ENCODE peak calls at places on chromosome 4, in seven cellular contexts. M is IMR-90, G is sigmoid colon, F is spleen, S is upper lobe of left lung, Z is body of pancreas, A is Peyer's patch. V is an unnamed sample.

GRCh38 chr4:152970102-152970820 is 34.1 kb downstream of the FHDC1 start:
- DNase-seq in A (no peak), Z (no peak), M (peak; percentile 47), F (no peak), G (no peak), S (no peak), V (no peak)

GRCh38 chr4:161629694-161630441 is 533.9 kb downstream of the FSTL5 start:
- DNase-seq in A (no peak), G (peak; percentile 61), F (no peak), M (no peak), Z (peak; percentile 20), S (no peak), V (no peak)

GRCh38 chr4:101944649-101945048 is 154.1 kb downstream of the BANK1 start:
- DNase-seq in G (no peak), F (no peak), Z (no peak), S (peak; percentile 28), M (peak; percentile 56), A (no peak), V (no peak)

GRCh38 chr4:67918428-67918827 is 34.6 kb upstream of the TMPRSS11D start:
- DNase-seq in A (no peak), F (no peak), G (no peak), Z (no peak), M (no peak), S (no peak), V (no peak)

GRCh38 chr4:155539746-155540145 is 126.9 kb upstream of the GUCY1A1 start:
- DNase-seq in S (no peak), A (no peak), Z (no peak), F (no peak), M (peak; percentile 55), G (no peak), V (no peak)

GRCh38 chr4:1830234-1830633 is 25.7 kb downstream of the LETM1 start:
- DNase-seq in G (no peak), A (no peak), F (no peak), Z (no peak), S (no peak), M (no peak), V (no peak)

GRCh38 chr4:142044271-142044670 is 407.9 kb downstream of the IL15 start:
- DNase-seq in S (no peak), Z (no peak), M (peak; percentile 63), A (no peak), G (no peak), F (no peak), V (no peak)

GRCh38 chr4:19711871-19712270 is 539.8 kb upstream of the SLIT2 start:
- DNase-seq in G (no peak), Z (no peak), A (no peak), M (peak; percentile 87), S (no peak), F (no peak), V (no peak)

GRCh38 chr4:76982638-76983579 is 33.4 kb downstream of the SEPTIN11 start:
- DNase-seq in Z (no peak), M (peak; percentile 54), F (no peak), G (no peak), A (no peak), S (no peak), V (no peak)

GRCh38 chr4:154137320-154137905 is 348.5 kb upstream of the SFRP2 start:
- DNase-seq in Z (no peak), S (no peak), M (no peak), G (no peak), F (no peak), A (no peak), V (no peak)

GRCh38 chr4:29711226-29711625 is 1008.9 kb upstream of the PCDH7 start:
- DNase-seq in G (no peak), S (no peak), A (no peak), M (peak; percentile 90), Z (no peak), F (no peak), V (no peak)

GRCh38 chr4:53586121-53586816 is 5.0 kb downstream of the LNX1 start:
- DNase-seq in F (no peak), S (no peak), M (peak; percentile 99), Z (no peak), A (no peak), G (no peak), V (no peak)

GRCh38 chr4:177907736-177908424 is 465.6 kb upstream of the AGA start:
- DNase-seq in G (no peak), S (no peak), A (no peak), Z (no peak), F (no peak), M (no peak), V (no peak)

GRCh38 chr4:180028682-180029081 is 2214.5 kb upstream of the TENM3 start:
- DNase-seq in A (peak; percentile 50), S (peak; percentile 27), M (peak; percentile 55), Z (peak; percentile 14), F (peak; percentile 76), G (no peak), V (peak; percentile 23)

GRCh38 chr4:844752-845232 is 18.9 kb upstream of the CPLX1 start:
- DNase-seq in F (peak; percentile 49), G (no peak), Z (peak; percentile 10), S (no peak), A (no peak), M (no peak), V (no peak)

GRCh38 chr4:21205821-21206531 is 505.7 kb downstream of the PACRGL start:
- DNase-seq in S (no peak), F (no peak), M (no peak), A (no peak), Z (no peak), G (no peak), V (no peak)

GRCh38 chr4:180058731-180059215 is 2184.4 kb upstream of the TENM3 start:
- DNase-seq in M (peak; percentile 44), Z (peak; percentile 23), F (peak; percentile 75), G (no peak), S (peak; percentile 20), A (peak; percentile 82), V (peak; percentile 41)

GRCh38 chr4:49516796-49517195 is 530.7 kb downstream of the CWH43 start:
- DNase-seq in G (peak; percentile 52), A (no peak), M (no peak), S (no peak), F (no peak), Z (no peak), V (no peak)

GRCh38 chr4:22410645-22411247 is 105.1 kb downstream of the ADGRA3 start:
- DNase-seq in Z (no peak), F (no peak), G (no peak), A (no peak), M (peak; percentile 33), S (no peak), V (no peak)

GRCh38 chr4:100188829-100189228 is 1.4 kb downstream of the DDIT4L start:
- DNase-seq in A (no peak), M (no peak), F (no peak), S (no peak), G (no peak), Z (no peak), V (no peak)
- TF ChIP-seq POLR2A in A (no peak), M (no peak), F (no peak), S (no peak), G (no peak), Z (no peak), V (no peak)

GRCh38 chr4:3305610-3306371 is 13.0 kb downstream of the RGS12 start:
- DNase-seq in A (peak; percentile 38), F (peak; percentile 65), M (peak; percentile 62), Z (peak; percentile 28), S (no peak), G (no peak), V (no peak)
- TF ChIP-seq POLR2A in A (no peak), F (no peak), M (no peak), Z (no peak), S (no peak), G (no peak), V (no peak)

GRCh38 chr4:95547708-95548471 is 883 bp downstream of the UNC5C start:
- DNase-seq in M (no peak), Z (peak; percentile 15), F (no peak), S (no peak), A (peak; percentile 51), G (peak; percentile 65), V (peak; percentile 13)

GRCh38 chr4:95551653-95552052 is 2.9 kb upstream of the UNC5C start:
- DNase-seq in Z (no peak), G (no peak), A (no peak), S (no peak), F (no peak), M (no peak), V (no peak)

GRCh38 chr4:95550566-95550965 is 1.8 kb upstream of the UNC5C start:
- DNase-seq in A (no peak), S (no peak), F (no peak), M (no peak), G (no peak), Z (no peak), V (no peak)

GRCh38 chr4:95548738-95549245 is at the start of gene UNC5C:
- DNase-seq in S (peak; percentile 29), Z (peak; percentile 24), F (peak; percentile 83), G (peak; percentile 88), A (no peak), M (no peak), V (peak; percentile 48)

DNA sequence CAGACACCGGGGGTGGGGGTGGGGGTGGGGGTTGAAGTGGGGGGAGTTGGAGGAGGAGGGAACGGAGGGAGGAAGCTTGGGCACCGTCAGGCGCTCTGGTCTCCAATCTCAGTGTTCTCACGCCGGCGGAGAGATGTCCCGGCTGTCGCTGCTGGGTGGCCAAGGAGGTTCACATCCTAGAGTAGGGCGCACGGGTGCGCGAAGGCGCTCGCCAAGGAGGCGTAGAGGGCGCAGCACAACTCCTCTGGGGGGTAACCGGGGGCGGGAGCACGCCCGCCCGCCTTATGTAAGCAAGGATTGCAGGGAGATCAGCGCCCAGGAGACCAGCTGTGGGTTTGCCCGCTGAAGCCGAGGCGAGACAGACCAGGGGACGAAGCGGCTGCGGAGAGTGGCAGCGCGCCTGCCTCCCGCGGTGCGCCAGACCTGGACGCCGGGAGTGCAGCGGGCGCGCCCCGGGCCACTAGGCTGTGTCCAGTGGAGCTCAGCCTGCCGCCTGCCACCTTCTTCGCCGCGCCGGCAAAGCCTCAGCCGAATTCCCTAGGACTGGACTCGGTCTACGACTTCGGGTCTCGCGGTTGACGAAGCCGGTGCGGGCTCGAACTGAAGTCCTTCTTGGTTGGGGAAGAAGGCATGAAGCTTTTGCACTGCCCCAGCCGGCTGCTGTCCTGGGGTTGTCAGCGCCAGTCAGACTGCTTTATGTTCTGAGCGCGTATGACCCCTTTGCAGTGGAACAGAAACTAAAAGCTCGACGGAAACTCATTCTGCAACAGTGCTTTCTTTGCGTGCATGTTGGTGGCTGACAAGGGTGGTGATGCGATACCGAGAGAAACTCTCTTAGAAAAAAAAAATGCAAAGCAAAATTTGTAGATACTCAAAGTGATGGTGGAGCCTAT is 719 bp upstream of the UNC5C start:
- DNase-seq in A (peak; percentile 54), F (peak; percentile 82), Z (peak; percentile 21), M (peak; percentile 19), G (peak; percentile 62), S (peak; percentile 26), V (peak; percentile 25)
- TF ChIP-seq POLR2A in A (no peak), F (no peak), Z (no peak), M (no peak), G (no peak), S (no peak), V (no peak)

DNA sequence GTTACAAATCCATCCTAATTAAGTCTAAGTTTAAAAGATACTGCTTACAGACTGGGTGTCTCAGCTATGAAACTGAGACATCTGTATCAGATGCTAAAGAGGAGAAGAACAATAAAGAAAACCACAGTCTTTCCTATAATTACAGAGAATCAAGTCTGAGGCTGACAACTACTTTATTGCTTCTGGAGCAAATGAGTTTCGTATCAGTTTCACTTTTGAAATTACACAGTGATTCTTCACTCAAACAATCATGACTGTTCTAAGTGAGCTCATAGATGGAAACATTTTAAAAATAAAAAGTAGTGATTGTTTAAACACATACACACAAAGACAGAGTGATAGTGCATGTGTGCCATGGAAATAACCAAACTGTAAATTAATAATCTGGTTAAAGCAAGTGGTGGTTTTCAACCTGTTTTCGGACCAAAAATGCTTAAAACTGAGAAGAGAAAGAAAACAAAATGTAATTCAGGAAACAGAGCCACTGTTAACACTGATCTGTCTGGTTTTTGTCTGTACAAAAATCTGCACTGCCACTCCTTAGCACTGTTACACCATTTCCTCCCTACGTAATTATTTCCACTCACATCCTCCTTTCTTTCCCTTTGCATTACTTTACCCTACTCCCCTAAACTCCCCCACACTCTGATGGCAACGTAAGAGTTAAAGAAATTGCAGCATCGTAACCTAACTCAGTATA is 12.5 kb downstream of the RFC1 start:
- DNase-seq in S (no peak), A (no peak), F (no peak), G (no peak), M (peak; percentile 39), Z (no peak), V (no peak)
- TF ChIP-seq POLR2A in S (no peak), A (no peak), F (no peak), G (no peak), M (no peak), Z (peak; percentile 17), V (peak; percentile 18)

V was measured in transverse colon.